ENCODE peak calls at places on chromosomes 2 and 18, in seven cellular contexts. J, C, R, P, G, F and S are unnamed samples.

GRCh38 chr18:50071393-50071792 is 123.6 kb downstream of the MYO5B start:
- DNase-seq in R (no peak), F (no peak), C (no peak), G (peak), J (no peak), P (no peak), S (no peak)

GRCh38 chr2:120593921-120594686 is 141.6 kb upstream of the GLI2 start:
- DNase-seq in J (no peak), C (no peak), P (no peak), G (no peak), F (no peak), R (no peak), S (no peak)

GRCh38 chr18:48827321-48828200 is 123.2 kb downstream of the SMAD7 start:
- DNase-seq in J (peak), G (no peak), F (no peak), C (no peak), P (peak), R (peak), S (peak)

GRCh38 chr2:57075226-57075625 is 891.4 kb downstream of the CCDC85A start:
- DNase-seq in J (no peak), F (peak), R (no peak), C (no peak), P (no peak), G (no peak), S (no peak)

GRCh38 chr18:45249306-45249705 is 366.0 kb upstream of the SLC14A2 start:
- DNase-seq in J (no peak), C (no peak), G (no peak), P (no peak), F (no peak), R (no peak), S (no peak)

GRCh38 chr2:230046491-230046890 is 22.2 kb downstream of the SLC16A14 start:
- DNase-seq in J (no peak), G (no peak), P (no peak), R (no peak), F (no peak), C (no peak), S (no peak)

GRCh38 chr18:54090856-54091255 is 133.6 kb downstream of the MBD2 start:
- DNase-seq in G (no peak), R (no peak), J (no peak), C (no peak), F (peak), P (no peak), S (no peak)

GRCh38 chr2:204432196-204432595 is 113.1 kb upstream of the PARD3B start:
- DNase-seq in C (no peak), P (no peak), R (no peak), F (no peak), J (no peak), G (no peak), S (no peak)

GRCh38 chr2:178512491-178512890 is 32.2 kb downstream of the PLEKHA3 start:
- DNase-seq in G (no peak), R (no peak), F (peak), P (no peak), J (no peak), C (peak), S (no peak)